ENCODE peak calls at places on chromosomes 13 and 19, in eight cellular contexts. P, O, D, Z, A, N, K and C are unnamed samples. For H3K9me3, the result is how much of the 10 kb centered on the place peaks cover.

GRCh38 chr13:110944121-110944967 is 29.5 kb upstream of the ANKRD10 start:
- DNase-seq in N (no peak), P (peak), A (peak), D (peak), K (no peak), Z (peak), O (no peak), C (no peak)

GRCh38 chr19:7506385-7507328 is 9.2 kb upstream of the ZNF358 start:
- DNase-seq in Z (peak), D (peak), A (peak), P (peak), N (peak), K (peak), O (peak), C (peak)

GRCh38 chr13:77696006-77696862 is 1.3 kb upstream of the SLAIN1 start:
- DNase-seq in O (peak), Z (no peak), A (no peak), N (no peak), P (no peak), K (no peak), D (peak), C (no peak)

GRCh38 chr19:38298841-38299680 is 5.0 kb upstream of the C19orf33 start:
- DNase-seq in O (no peak), D (no peak), A (no peak), P (no peak), Z (no peak), N (no peak), K (no peak), C (no peak)

GRCh38 chr13:31267126-31267784 is 67.5 kb downstream of the B3GLCT start:
- DNase-seq in Z (no peak), D (no peak), A (no peak), K (no peak), P (no peak), O (no peak), N (no peak), C (no peak)

GRCh38 chr19:12526542-12526941 is 24.7 kb downstream of the ZNF564 start:
- DNase-seq in A (no peak), N (no peak), O (no peak), D (no peak), Z (no peak), K (no peak), P (no peak), C (no peak)

GRCh38 chr13:71962735-71963134 is 95.7 kb upstream of the DACH1 start:
- DNase-seq in K (no peak), A (no peak), P (no peak), O (no peak), Z (no peak), N (no peak), D (no peak), C (no peak)

GRCh38 chr13:28204690-28205443 is 66.5 kb downstream of the PAN3 start:
- DNase-seq in K (no peak), N (no peak), O (no peak), Z (no peak), A (no peak), P (no peak), D (no peak), C (no peak)

GRCh38 chr13:104597554-104598240 is 1531.5 kb upstream of the SLC10A2 start:
- DNase-seq in A (no peak), K (no peak), D (no peak), Z (no peak), P (no peak), O (no peak), N (no peak), C (no peak)

GRCh38 chr13:27406178-27406939 is 18.1 kb upstream of the GTF3A start:
- DNase-seq in K (no peak), O (no peak), P (peak), D (no peak), N (no peak), A (peak), Z (peak), C (peak)

GRCh38 chr19:49710372-49710951 is 19.5 kb downstream of the CPT1C start:
- DNase-seq in Z (no peak), K (no peak), O (no peak), D (no peak), A (no peak), N (no peak), P (no peak), C (no peak)

GRCh38 chr19:5967994-5968430 is 9.9 kb downstream of the RANBP3 start:
- DNase-seq in D (peak), K (no peak), N (no peak), P (no peak), A (peak), Z (peak), O (peak), C (peak)

GRCh38 chr19:4035582-4035981 is 28.0 kb downstream of the PIAS4 start:
- DNase-seq in P (no peak), Z (no peak), K (no peak), N (no peak), D (no peak), O (no peak), A (no peak), C (no peak)

GRCh38 chr13:41061075-41061913 is at the start of gene WBP4:
- DNase-seq in K (peak), P (peak), Z (peak), O (peak), A (peak), D (peak), N (peak), C (peak)

GRCh38 chr19:39104104-39104708 is 20.0 kb downstream of the ACP7 start:
- DNase-seq in P (no peak), A (no peak), O (no peak), N (no peak), Z (no peak), K (no peak), D (no peak), C (no peak)

GRCh38 chr13:44814144-44814543 is 175.1 kb downstream of the NUFIP1 start:
- DNase-seq in O (no peak), Z (no peak), D (no peak), P (no peak), A (no peak), N (no peak), K (no peak), C (no peak)

GRCh38 chr13:103663996-103664395 is 597.8 kb upstream of the SLC10A2 start:
- DNase-seq in K (no peak), N (no peak), P (no peak), D (no peak), O (no peak), A (no peak), Z (no peak), C (no peak)

GRCh38 chr19:4694211-4694987 is 24.3 kb upstream of the MYDGF start:
- DNase-seq in A (no peak), O (no peak), P (no peak), K (no peak), D (no peak), Z (no peak), N (peak), C (no peak)

GRCh38 chr13:113929628-113930615 is 44.0 kb downstream of the C13orf46 start:
- DNase-seq in A (no peak), D (peak), P (no peak), Z (peak), O (no peak), N (no peak), K (peak), C (no peak)

GRCh38 chr13:20090349-20090748 is 70.5 kb downstream of the GJA3 start:
- DNase-seq in Z (no peak), K (no peak), O (no peak), N (no peak), A (no peak), D (no peak), P (no peak), C (no peak)

GRCh38 chr13:22455036-22455435 is 725.7 kb upstream of the SGCG start:
- DNase-seq in A (no peak), P (no peak), O (no peak), D (no peak), N (no peak), K (no peak), Z (no peak), C (no peak)

GRCh38 chr13:35700661-35701060 is 224.2 kb upstream of the MAB21L1 start:
- DNase-seq in K (no peak), D (no peak), N (no peak), A (no peak), P (no peak), O (no peak), Z (no peak), C (no peak)

GRCh38 chr13:26380930-26381329 is 127.0 kb downstream of the CDK8 start:
- DNase-seq in Z (no peak), N (no peak), A (no peak), O (no peak), P (no peak), K (no peak), D (no peak), C (no peak)

GRCh38 chr13:26377038-26377437 is 123.1 kb downstream of the CDK8 start:
- DNase-seq in O (peak), Z (peak), K (no peak), N (no peak), P (no peak), A (peak), D (peak), C (no peak)

GRCh38 chr13:26379831-26380230 is 125.9 kb downstream of the CDK8 start:
- DNase-seq in P (no peak), Z (no peak), K (no peak), N (no peak), A (no peak), D (no peak), O (no peak), C (no peak)

GRCh38 chr13:26376430-26376829 is 122.5 kb downstream of the CDK8 start:
- DNase-seq in D (no peak), P (no peak), O (no peak), A (no peak), N (no peak), K (no peak), Z (no peak), C (no peak)

DNA sequence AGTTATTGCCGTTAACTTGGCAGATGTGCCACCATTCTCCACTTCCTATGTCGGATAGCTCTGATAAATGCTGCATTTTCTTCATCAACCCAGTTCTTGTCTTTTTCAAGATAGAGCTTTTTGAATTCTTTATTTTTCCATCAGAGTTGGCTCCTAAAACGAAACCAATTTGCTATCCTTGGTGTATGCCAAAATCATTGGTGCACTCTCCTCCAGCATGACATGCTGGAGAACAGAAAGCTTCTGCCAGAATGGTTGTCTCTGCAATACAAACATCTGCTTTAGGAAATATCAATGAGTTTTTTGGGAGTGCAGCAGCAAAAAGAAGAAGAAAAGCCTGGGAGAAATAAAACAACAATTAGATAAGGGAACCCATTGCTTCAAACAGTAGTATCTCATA is 124.2 kb downstream of the CDK8 start:
- DNase-seq in P (no peak), N (no peak), A (no peak), D (no peak), K (no peak), O (no peak), Z (no peak), C (no peak)
- TF ChIP-seq CTCF in P (no peak), N (no peak), A (no peak), D (no peak), K (no peak), O (no peak), Z (no peak), C (no peak)

GRCh38 chr19:34936184-34936583 is 9.5 kb downstream of the ZNF30 start:
- DNase-seq in A (no peak), Z (no peak), K (no peak), O (no peak), N (no peak), P (no peak), D (no peak), C (no peak)

GRCh38 chr19:34943861-34944573 is 17.3 kb downstream of the ZNF30 start:
- DNase-seq in O (no peak), P (no peak), D (no peak), A (no peak), Z (no peak), N (no peak), K (no peak), C (no peak)

DNA sequence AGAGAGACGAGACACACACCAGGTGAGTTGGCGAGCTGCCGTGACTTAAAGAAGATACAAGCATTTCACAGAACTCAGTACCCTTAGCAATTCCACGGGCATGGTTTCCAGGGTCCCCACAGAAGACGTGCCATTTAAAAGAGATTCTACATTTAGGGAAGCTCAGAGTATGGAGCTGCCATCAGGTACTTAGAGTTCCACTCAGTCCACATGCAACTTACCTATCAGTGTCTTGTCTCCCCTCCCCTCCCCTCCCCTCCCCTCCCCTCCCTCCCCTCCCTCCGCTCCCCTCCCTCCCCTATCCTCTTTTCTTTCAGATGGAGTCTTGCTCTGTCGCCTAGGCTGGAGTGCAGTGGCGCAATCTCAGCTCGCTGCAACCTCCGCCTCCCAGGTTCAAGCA is 12.2 kb downstream of the ZNF30 start:
- DNase-seq in A (no peak), K (no peak), D (no peak), O (no peak), Z (no peak), P (no peak), N (no peak), C (no peak)
- H3K9me3 ChIP-seq in A (under half), K (under half), D (under half), O (under half), Z (under half), P (under half), N (under half), C (under half)

GRCh38 chr13:109699628-109700071 is 86.7 kb downstream of the IRS2 start:
- DNase-seq in Z (no peak), P (no peak), O (no peak), N (no peak), A (no peak), D (peak), K (no peak), C (no peak)

GRCh38 chr13:109703250-109703649 is 83.1 kb downstream of the IRS2 start:
- DNase-seq in K (no peak), O (no peak), N (no peak), Z (no peak), D (no peak), A (no peak), P (no peak), C (no peak)

GRCh38 chr13:109697936-109698335 is 88.4 kb downstream of the IRS2 start:
- DNase-seq in A (no peak), O (no peak), D (no peak), N (no peak), P (no peak), K (no peak), Z (no peak), C (no peak)

GRCh38 chr13:109698779-109699178 is 87.6 kb downstream of the IRS2 start:
- DNase-seq in D (no peak), A (no peak), P (no peak), K (no peak), Z (no peak), N (no peak), O (no peak), C (no peak)

DNA sequence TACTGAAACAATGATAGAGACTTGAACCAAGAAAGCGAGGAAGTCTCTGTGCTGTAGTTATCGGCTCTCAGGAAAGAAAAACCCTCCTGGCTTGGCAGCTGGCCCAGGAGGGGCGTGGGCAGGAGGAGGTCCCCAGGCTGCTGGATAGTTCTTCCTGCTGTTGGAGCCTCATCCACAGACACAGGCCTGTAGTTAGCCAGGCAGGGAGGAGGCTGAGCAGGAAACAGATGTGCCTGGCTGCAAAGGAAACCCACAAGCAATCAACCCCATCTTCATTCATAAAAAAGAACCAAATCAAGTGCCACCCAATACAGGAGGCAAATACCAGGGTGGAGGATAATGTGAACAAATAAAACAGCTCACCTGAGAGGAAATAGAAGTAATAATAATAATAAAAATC is 86.2 kb downstream of the IRS2 start:
- DNase-seq in P (no peak), Z (peak), O (no peak), D (peak), A (peak), N (peak), K (no peak), C (no peak)
- H3K27ac ChIP-seq in P (no peak), Z (no peak), O (no peak), D (no peak), A (no peak), N (no peak), K (no peak), C (no peak)

DNA sequence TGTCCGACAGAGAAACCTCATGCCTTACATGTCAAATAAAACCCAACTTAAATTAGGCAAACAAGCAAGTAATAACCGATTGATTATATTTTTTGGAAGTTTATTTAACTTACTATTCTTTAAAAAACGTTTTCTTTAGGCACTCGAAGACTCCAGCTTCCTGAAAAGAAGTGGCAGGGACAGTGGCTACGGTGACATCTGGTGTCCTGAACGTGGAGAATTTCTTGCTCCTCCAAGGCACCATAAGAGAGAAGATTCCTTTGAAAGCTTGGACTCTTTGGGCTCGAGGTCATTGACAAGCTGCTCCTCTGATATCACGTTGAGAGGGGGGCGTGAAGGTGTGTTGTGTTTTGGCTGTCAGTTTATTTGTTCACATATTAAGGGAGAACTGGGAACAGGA is 164.4 kb downstream of the LMO7 start:
- DNase-seq in Z (no peak), A (no peak), P (no peak), O (no peak), N (no peak), K (no peak), D (no peak), C (no peak)
- TF ChIP-seq CTCF in Z (no peak), A (no peak), P (no peak), O (no peak), N (no peak), K (no peak), D (peak), C (no peak)

DNA sequence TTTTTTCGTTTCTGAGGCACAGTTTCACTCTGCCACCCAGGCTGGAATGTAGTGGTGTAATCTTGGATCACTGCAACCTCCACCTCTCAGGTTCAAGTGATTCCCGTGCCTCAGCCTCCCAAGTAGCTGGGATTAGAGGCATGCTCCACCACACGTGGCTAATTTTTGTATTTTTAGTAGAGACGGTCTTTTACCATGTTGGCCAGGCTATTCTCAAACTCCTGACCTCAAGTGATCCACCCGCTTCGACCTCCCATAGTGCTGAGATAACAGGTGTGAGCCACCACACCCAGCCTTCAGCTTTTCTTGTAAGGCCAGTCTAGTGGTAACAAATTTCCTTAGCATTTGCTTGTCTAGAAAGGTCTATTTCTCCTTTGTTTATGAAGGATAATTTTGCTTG is 46.2 kb downstream of the ZNF568 start:
- DNase-seq in Z (no peak), K (no peak), O (no peak), A (no peak), P (no peak), D (no peak), N (no peak), C (no peak)
- H3K9me3 ChIP-seq in Z (under half), K (under half), O (under half), A (under half), P (under half), D (half or more), N (under half), C (half or more)

GRCh38 chr19:34480971-34481821 is at the start of gene WTIP:
- DNase-seq in N (no peak), A (peak), K (peak), O (no peak), Z (peak), P (peak), D (peak), C (no peak)
- H3K27ac ChIP-seq in N (peak), A (peak), K (peak), O (no peak), Z (no peak), P (peak), D (peak), C (no peak)

GRCh38 chr19:1057185-1057857 is 9.6 kb upstream of the ARHGAP45 start:
- DNase-seq in Z (no peak), P (no peak), A (no peak), N (no peak), O (no peak), K (no peak), D (peak), C (peak)
- TF ChIP-seq CTCF in Z (peak), P (no peak), A (no peak), N (no peak), O (no peak), K (no peak), D (peak), C (peak)